ENCODE peak calls at places on chromosomes 1 and 21, in seven cellular contexts. One of them, this sample, is unnamed.

GRCh38 chr1:173122958-173123852 is 72.5 kb upstream of the TNFSF18 start:
- DNase-seq in naive thymus-derived CD8-positive, alpha-beta T cell: no peak
- DNase-seq in hepatocyte: peak; percentile 85
- DNase-seq in prostate gland: peak; percentile 79
- DNase-seq in H9: peak; percentile 58
- DNase-seq in lower leg skin: peak; percentile 79
- DNase-seq in NCI-H446 treated with DMSO at 0.1 percent for 48 hours: no peak
- DNase-seq in this sample: no peak

GRCh38 chr1:5067251-5067650 is 412.8 kb downstream of the AJAP1 start:
- DNase-seq in naive thymus-derived CD8-positive, alpha-beta T cell: no peak
- DNase-seq in NCI-H446 treated with DMSO at 0.1 percent for 48 hours: no peak
- DNase-seq in prostate gland: no peak
- DNase-seq in hepatocyte: no peak
- DNase-seq in H9: no peak
- DNase-seq in lower leg skin: no peak
- DNase-seq in this sample: no peak

GRCh38 chr1:178538192-178538916 is 25.4 kb downstream of the TEX35 start:
- DNase-seq in NCI-H446 treated with DMSO at 0.1 percent for 48 hours: no peak
- DNase-seq in H9: no peak
- DNase-seq in hepatocyte: peak; percentile 78
- DNase-seq in naive thymus-derived CD8-positive, alpha-beta T cell: no peak
- DNase-seq in lower leg skin: no peak
- DNase-seq in prostate gland: no peak
- DNase-seq in this sample: no peak

GRCh38 chr1:155175281-155175926 is 1.8 kb downstream of the TRIM46 start:
- DNase-seq in naive thymus-derived CD8-positive, alpha-beta T cell: no peak
- DNase-seq in hepatocyte: no peak
- DNase-seq in NCI-H446 treated with DMSO at 0.1 percent for 48 hours: no peak
- DNase-seq in lower leg skin: no peak
- DNase-seq in H9: peak; percentile 24
- DNase-seq in prostate gland: no peak
- DNase-seq in this sample: no peak

GRCh38 chr1:2530501-2531361 is 668 bp upstream of the HES5 start:
- DNase-seq in H9: no peak
- DNase-seq in lower leg skin: no peak
- DNase-seq in NCI-H446 treated with DMSO at 0.1 percent for 48 hours: peak; percentile 17
- DNase-seq in prostate gland: peak; percentile 63
- DNase-seq in hepatocyte: no peak
- DNase-seq in naive thymus-derived CD8-positive, alpha-beta T cell: no peak
- DNase-seq in this sample: no peak

GRCh38 chr1:27934818-27935549 is at the start of gene SMPDL3B:
- DNase-seq in H9: peak; percentile 96
- DNase-seq in NCI-H446 treated with DMSO at 0.1 percent for 48 hours: no peak
- DNase-seq in hepatocyte: peak; percentile 70
- DNase-seq in prostate gland: peak; percentile 31
- DNase-seq in lower leg skin: no peak
- DNase-seq in naive thymus-derived CD8-positive, alpha-beta T cell: no peak
- DNase-seq in this sample: no peak

GRCh38 chr1:100622966-100623762 is 85.2 kb downstream of the GPR88 start:
- DNase-seq in prostate gland: no peak
- DNase-seq in lower leg skin: no peak
- DNase-seq in hepatocyte: no peak
- DNase-seq in H9: no peak
- DNase-seq in naive thymus-derived CD8-positive, alpha-beta T cell: no peak
- DNase-seq in NCI-H446 treated with DMSO at 0.1 percent for 48 hours: no peak
- DNase-seq in this sample: no peak

GRCh38 chr1:219119839-219120238 is 53.8 kb upstream of the LYPLAL1 start:
- DNase-seq in prostate gland: no peak
- DNase-seq in hepatocyte: no peak
- DNase-seq in naive thymus-derived CD8-positive, alpha-beta T cell: no peak
- DNase-seq in NCI-H446 treated with DMSO at 0.1 percent for 48 hours: no peak
- DNase-seq in H9: no peak
- DNase-seq in lower leg skin: no peak
- DNase-seq in this sample: no peak

GRCh38 chr1:117174851-117175250 is 35.9 kb downstream of the VTCN1 start:
- DNase-seq in H9: peak; percentile 54
- DNase-seq in NCI-H446 treated with DMSO at 0.1 percent for 48 hours: no peak
- DNase-seq in naive thymus-derived CD8-positive, alpha-beta T cell: no peak
- DNase-seq in lower leg skin: no peak
- DNase-seq in prostate gland: no peak
- DNase-seq in hepatocyte: no peak
- DNase-seq in this sample: no peak

GRCh38 chr1:13725714-13726175 is 25.8 kb downstream of the PRDM2 start:
- DNase-seq in lower leg skin: no peak
- DNase-seq in hepatocyte: peak; percentile 58
- DNase-seq in H9: no peak
- DNase-seq in naive thymus-derived CD8-positive, alpha-beta T cell: peak; percentile 79
- DNase-seq in prostate gland: peak; percentile 24
- DNase-seq in NCI-H446 treated with DMSO at 0.1 percent for 48 hours: no peak
- DNase-seq in this sample: peak; percentile 30

GRCh38 chr1:85118751-85119150 is 70.5 kb upstream of the MCOLN3 start:
- DNase-seq in naive thymus-derived CD8-positive, alpha-beta T cell: no peak
- DNase-seq in H9: no peak
- DNase-seq in hepatocyte: no peak
- DNase-seq in prostate gland: no peak
- DNase-seq in NCI-H446 treated with DMSO at 0.1 percent for 48 hours: no peak
- DNase-seq in lower leg skin: no peak
- DNase-seq in this sample: no peak

GRCh38 chr1:169550294-169550693 is 36.0 kb downstream of the F5 start:
- DNase-seq in lower leg skin: no peak
- DNase-seq in NCI-H446 treated with DMSO at 0.1 percent for 48 hours: peak; percentile 15
- DNase-seq in hepatocyte: peak; percentile 63
- DNase-seq in H9: no peak
- DNase-seq in prostate gland: no peak
- DNase-seq in naive thymus-derived CD8-positive, alpha-beta T cell: no peak
- DNase-seq in this sample: no peak

GRCh38 chr1:204924013-204924759 is 53.5 kb downstream of the NFASC start:
- DNase-seq in prostate gland: no peak
- DNase-seq in NCI-H446 treated with DMSO at 0.1 percent for 48 hours: peak; percentile 39
- DNase-seq in lower leg skin: no peak
- DNase-seq in naive thymus-derived CD8-positive, alpha-beta T cell: no peak
- DNase-seq in hepatocyte: peak; percentile 19
- DNase-seq in H9: peak; percentile 84
- DNase-seq in this sample: no peak

GRCh38 chr1:170692866-170693575 is 29.1 kb downstream of the PRRX1 start:
- DNase-seq in NCI-H446 treated with DMSO at 0.1 percent for 48 hours: peak; percentile 75
- DNase-seq in H9: no peak
- DNase-seq in lower leg skin: no peak
- DNase-seq in naive thymus-derived CD8-positive, alpha-beta T cell: no peak
- DNase-seq in prostate gland: no peak
- DNase-seq in hepatocyte: no peak
- DNase-seq in this sample: no peak

GRCh38 chr1:155322571-155322952 is 1.9 kb downstream of the RUSC1 start:
- DNase-seq in prostate gland: no peak
- DNase-seq in NCI-H446 treated with DMSO at 0.1 percent for 48 hours: no peak
- DNase-seq in hepatocyte: peak; percentile 63
- DNase-seq in lower leg skin: no peak
- DNase-seq in naive thymus-derived CD8-positive, alpha-beta T cell: no peak
- DNase-seq in H9: no peak
- DNase-seq in this sample: no peak

GRCh38 chr21:42782723-42783247 is 96.6 kb downstream of the WDR4 start:
- DNase-seq in prostate gland: no peak
- DNase-seq in H9: no peak
- DNase-seq in lower leg skin: no peak
- DNase-seq in hepatocyte: no peak
- DNase-seq in naive thymus-derived CD8-positive, alpha-beta T cell: peak; percentile 14
- DNase-seq in NCI-H446 treated with DMSO at 0.1 percent for 48 hours: no peak
- DNase-seq in this sample: no peak

GRCh38 chr1:21175324-21175669 is 1.4 kb downstream of the EIF4G3 start:
- DNase-seq in lower leg skin: peak; percentile 66
- DNase-seq in NCI-H446 treated with DMSO at 0.1 percent for 48 hours: no peak
- DNase-seq in H9: no peak
- DNase-seq in hepatocyte: peak; percentile 21
- DNase-seq in prostate gland: peak; percentile 29
- DNase-seq in naive thymus-derived CD8-positive, alpha-beta T cell: no peak
- DNase-seq in this sample: no peak

GRCh38 chr21:45830221-45830640 is 151.3 kb upstream of the COL6A1 start:
- DNase-seq in lower leg skin: no peak
- DNase-seq in NCI-H446 treated with DMSO at 0.1 percent for 48 hours: no peak
- DNase-seq in naive thymus-derived CD8-positive, alpha-beta T cell: no peak
- DNase-seq in H9: peak; percentile 29
- DNase-seq in prostate gland: no peak
- DNase-seq in hepatocyte: no peak
- DNase-seq in this sample: no peak

GRCh38 chr1:82485591-82486369 is 685.0 kb downstream of the ADGRL2 start:
- DNase-seq in lower leg skin: peak; percentile 47
- DNase-seq in naive thymus-derived CD8-positive, alpha-beta T cell: no peak
- DNase-seq in H9: peak; percentile 67
- DNase-seq in prostate gland: peak; percentile 6
- DNase-seq in NCI-H446 treated with DMSO at 0.1 percent for 48 hours: peak; percentile 90
- DNase-seq in hepatocyte: peak; percentile 32
- DNase-seq in this sample: no peak

GRCh38 chr21:16492892-16493291 is 763.1 kb downstream of the USP25 start:
- DNase-seq in H9: no peak
- DNase-seq in naive thymus-derived CD8-positive, alpha-beta T cell: no peak
- DNase-seq in hepatocyte: no peak
- DNase-seq in prostate gland: no peak
- DNase-seq in NCI-H446 treated with DMSO at 0.1 percent for 48 hours: no peak
- DNase-seq in lower leg skin: no peak
- DNase-seq in this sample: no peak

GRCh38 chr1:28950006-28950405 is 35.6 kb downstream of the EPB41 start:
- DNase-seq in H9: no peak
- DNase-seq in naive thymus-derived CD8-positive, alpha-beta T cell: no peak
- DNase-seq in hepatocyte: no peak
- DNase-seq in NCI-H446 treated with DMSO at 0.1 percent for 48 hours: no peak
- DNase-seq in lower leg skin: no peak
- DNase-seq in prostate gland: no peak
- DNase-seq in this sample: no peak

GRCh38 chr21:38534591-38534990 is 36.3 kb upstream of the ERG start:
- DNase-seq in NCI-H446 treated with DMSO at 0.1 percent for 48 hours: no peak
- DNase-seq in lower leg skin: no peak
- DNase-seq in naive thymus-derived CD8-positive, alpha-beta T cell: no peak
- DNase-seq in prostate gland: no peak
- DNase-seq in H9: no peak
- DNase-seq in hepatocyte: no peak
- DNase-seq in this sample: no peak

GRCh38 chr1:12636098-12636950 is 7.6 kb upstream of the AADACL4 start:
- DNase-seq in prostate gland: no peak
- DNase-seq in lower leg skin: no peak
- DNase-seq in H9: peak; percentile 63
- DNase-seq in hepatocyte: no peak
- DNase-seq in NCI-H446 treated with DMSO at 0.1 percent for 48 hours: no peak
- DNase-seq in naive thymus-derived CD8-positive, alpha-beta T cell: no peak
- DNase-seq in this sample: no peak

GRCh38 chr21:44347911-44348451 is 5.4 kb upstream of the TRPM2 start:
- DNase-seq in lower leg skin: no peak
- DNase-seq in H9: no peak
- DNase-seq in prostate gland: peak; percentile 60
- DNase-seq in naive thymus-derived CD8-positive, alpha-beta T cell: peak; percentile 19
- DNase-seq in hepatocyte: no peak
- DNase-seq in NCI-H446 treated with DMSO at 0.1 percent for 48 hours: no peak
- DNase-seq in this sample: no peak

GRCh38 chr1:26745191-26745590 is 42.6 kb upstream of the PIGV start:
- DNase-seq in NCI-H446 treated with DMSO at 0.1 percent for 48 hours: no peak
- DNase-seq in lower leg skin: no peak
- DNase-seq in hepatocyte: no peak
- DNase-seq in prostate gland: no peak
- DNase-seq in H9: no peak
- DNase-seq in naive thymus-derived CD8-positive, alpha-beta T cell: no peak
- DNase-seq in this sample: no peak

GRCh38 chr1:91877574-91878208 is 8.3 kb downstream of the TGFBR3 start:
- DNase-seq in lower leg skin: no peak
- DNase-seq in naive thymus-derived CD8-positive, alpha-beta T cell: no peak
- DNase-seq in NCI-H446 treated with DMSO at 0.1 percent for 48 hours: no peak
- DNase-seq in prostate gland: no peak
- DNase-seq in hepatocyte: no peak
- DNase-seq in H9: no peak
- DNase-seq in this sample: no peak

GRCh38 chr1:8941906-8942305 is 3.8 kb upstream of the CA6 start:
- DNase-seq in H9: no peak
- DNase-seq in prostate gland: no peak
- DNase-seq in hepatocyte: peak; percentile 34
- DNase-seq in NCI-H446 treated with DMSO at 0.1 percent for 48 hours: no peak
- DNase-seq in naive thymus-derived CD8-positive, alpha-beta T cell: no peak
- DNase-seq in lower leg skin: no peak
- DNase-seq in this sample: no peak

GRCh38 chr1:111726311-111726710 is 12.9 kb downstream of the INKA2 start:
- DNase-seq in hepatocyte: no peak
- DNase-seq in H9: no peak
- DNase-seq in naive thymus-derived CD8-positive, alpha-beta T cell: no peak
- DNase-seq in prostate gland: no peak
- DNase-seq in NCI-H446 treated with DMSO at 0.1 percent for 48 hours: no peak
- DNase-seq in lower leg skin: no peak
- DNase-seq in this sample: no peak

GRCh38 chr1:212218911-212219310 is 66.3 kb upstream of the PPP2R5A start:
- DNase-seq in prostate gland: no peak
- DNase-seq in H9: no peak
- DNase-seq in naive thymus-derived CD8-positive, alpha-beta T cell: no peak
- DNase-seq in lower leg skin: no peak
- DNase-seq in hepatocyte: no peak
- DNase-seq in NCI-H446 treated with DMSO at 0.1 percent for 48 hours: no peak
- DNase-seq in this sample: no peak

GRCh38 chr21:46297311-46298082 is 11.4 kb downstream of the YBEY start:
- DNase-seq in H9: no peak
- DNase-seq in hepatocyte: no peak
- DNase-seq in lower leg skin: no peak
- DNase-seq in NCI-H446 treated with DMSO at 0.1 percent for 48 hours: no peak
- DNase-seq in prostate gland: no peak
- DNase-seq in naive thymus-derived CD8-positive, alpha-beta T cell: no peak
- DNase-seq in this sample: no peak

GRCh38 chr1:32868085-32868484 is 2.6 kb downstream of the FNDC5 start:
- DNase-seq in hepatocyte: no peak
- DNase-seq in H9: no peak
- DNase-seq in lower leg skin: no peak
- DNase-seq in NCI-H446 treated with DMSO at 0.1 percent for 48 hours: no peak
- DNase-seq in naive thymus-derived CD8-positive, alpha-beta T cell: no peak
- DNase-seq in prostate gland: no peak
- DNase-seq in this sample: no peak

GRCh38 chr1:55329826-55330432 is 114.8 kb upstream of the USP24 start:
- DNase-seq in prostate gland: no peak
- DNase-seq in hepatocyte: no peak
- DNase-seq in H9: no peak
- DNase-seq in naive thymus-derived CD8-positive, alpha-beta T cell: no peak
- DNase-seq in NCI-H446 treated with DMSO at 0.1 percent for 48 hours: no peak
- DNase-seq in lower leg skin: no peak
- DNase-seq in this sample: no peak

GRCh38 chr1:31396633-31397351 is 16.2 kb upstream of the SERINC2 start:
- DNase-seq in NCI-H446 treated with DMSO at 0.1 percent for 48 hours: no peak
- DNase-seq in naive thymus-derived CD8-positive, alpha-beta T cell: no peak
- DNase-seq in lower leg skin: no peak
- DNase-seq in prostate gland: no peak
- DNase-seq in H9: no peak
- DNase-seq in hepatocyte: no peak
- DNase-seq in this sample: no peak

GRCh38 chr1:169576934-169577331 is 9.3 kb downstream of the F5 start:
- DNase-seq in lower leg skin: no peak
- DNase-seq in NCI-H446 treated with DMSO at 0.1 percent for 48 hours: no peak
- DNase-seq in prostate gland: no peak
- DNase-seq in naive thymus-derived CD8-positive, alpha-beta T cell: no peak
- DNase-seq in H9: no peak
- DNase-seq in hepatocyte: no peak
- DNase-seq in this sample: no peak

GRCh38 chr1:41662656-41663437 is 178.4 kb upstream of the EDN2 start:
- DNase-seq in prostate gland: peak; percentile 63
- DNase-seq in NCI-H446 treated with DMSO at 0.1 percent for 48 hours: no peak
- DNase-seq in H9: peak; percentile 45
- DNase-seq in naive thymus-derived CD8-positive, alpha-beta T cell: no peak
- DNase-seq in hepatocyte: peak; percentile 80
- DNase-seq in lower leg skin: no peak
- DNase-seq in this sample: peak; percentile 41

GRCh38 chr1:68473060-68473459 is 23.3 kb upstream of the RPE65 start:
- DNase-seq in hepatocyte: no peak
- DNase-seq in NCI-H446 treated with DMSO at 0.1 percent for 48 hours: no peak
- DNase-seq in naive thymus-derived CD8-positive, alpha-beta T cell: no peak
- DNase-seq in H9: no peak
- DNase-seq in prostate gland: no peak
- DNase-seq in lower leg skin: no peak
- DNase-seq in this sample: no peak

GRCh38 chr1:58909162-58909560 is 125.3 kb upstream of the JUN start:
- DNase-seq in H9: no peak
- DNase-seq in NCI-H446 treated with DMSO at 0.1 percent for 48 hours: no peak
- DNase-seq in prostate gland: no peak
- DNase-seq in hepatocyte: no peak
- DNase-seq in lower leg skin: no peak
- DNase-seq in naive thymus-derived CD8-positive, alpha-beta T cell: no peak
- DNase-seq in this sample: no peak

GRCh38 chr1:119988316-119989067 is 81.0 kb downstream of the NOTCH2 start:
- DNase-seq in lower leg skin: no peak
- DNase-seq in hepatocyte: no peak
- DNase-seq in H9: no peak
- DNase-seq in naive thymus-derived CD8-positive, alpha-beta T cell: no peak
- DNase-seq in NCI-H446 treated with DMSO at 0.1 percent for 48 hours: no peak
- DNase-seq in prostate gland: no peak
- DNase-seq in this sample: no peak